ENCODE peak calls at places on chromosomes 7 and 10, in seven cellular contexts. Z, Q, E, P, K, I and W are unnamed samples. For H3K4me1, the result is how much of the 10 kb centered on the place peaks cover.

GRCh38 chr10:35136263-35136815 is 9.7 kb downstream of the CREM start:
- DNase-seq in Q (no peak), I (no peak), E (no peak), P (no peak), K (no peak), Z (no peak), W (no peak)

GRCh38 chr10:72365106-72365505 is 10.4 kb upstream of the DNAJB12 start:
- DNase-seq in Q (no peak), Z (no peak), P (no peak), I (no peak), E (no peak), K (no peak), W (no peak)

GRCh38 chr10:5951167-5951711 is 26.1 kb downstream of the IL15RA start:
- DNase-seq in P (no peak), K (no peak), E (peak), Z (no peak), Q (no peak), I (no peak), W (no peak)

GRCh38 chr10:79938728-79939380 is 10.1 kb downstream of the SFTPD start:
- DNase-seq in Z (no peak), E (no peak), P (no peak), K (peak), Q (no peak), I (no peak), W (no peak)

GRCh38 chr10:84308021-84308420 is 20.4 kb upstream of the CCSER2 start:
- DNase-seq in Q (no peak), E (no peak), K (no peak), Z (no peak), P (no peak), I (no peak), W (no peak)

GRCh38 chr7:66114743-66115727 is at the start of gene CRCP:
- DNase-seq in Z (peak), E (peak), K (peak), I (no peak), P (peak), Q (peak), W (peak)

GRCh38 chr7:40437936-40438634 is 303.3 kb downstream of the SUGCT start:
- DNase-seq in I (no peak), E (no peak), K (no peak), Z (no peak), Q (peak), P (no peak), W (no peak)

GRCh38 chr7:40299097-40299496 is 164.3 kb downstream of the SUGCT start:
- DNase-seq in P (no peak), Q (peak), E (no peak), I (no peak), K (no peak), Z (no peak), W (no peak)

GRCh38 chr10:86744067-86744725 is 12.2 kb upstream of the BMPR1A start:
- DNase-seq in Q (peak), K (no peak), E (no peak), P (no peak), I (no peak), Z (no peak), W (no peak)

GRCh38 chr10:30199376-30200018 is 140.1 kb upstream of the JCAD start:
- DNase-seq in Z (no peak), E (no peak), K (no peak), I (no peak), P (no peak), Q (no peak), W (no peak)

GRCh38 chr7:115329006-115329405 is 407.1 kb downstream of the MDFIC start:
- DNase-seq in I (no peak), Z (no peak), P (no peak), E (no peak), K (no peak), Q (no peak), W (no peak)

GRCh38 chr10:34967411-34967880 is 122.7 kb downstream of the CUL2 start:
- DNase-seq in P (no peak), E (no peak), Z (no peak), K (peak), Q (no peak), I (no peak), W (no peak)

GRCh38 chr7:157211710-157212109 is 73.0 kb downstream of the UBE3C start:
- DNase-seq in P (no peak), I (no peak), E (no peak), Q (peak), Z (no peak), K (no peak), W (no peak)

GRCh38 chr10:75021851-75022250 is 89.6 kb upstream of the SAMD8 start:
- DNase-seq in Q (no peak), K (no peak), Z (no peak), E (no peak), I (no peak), P (no peak), W (no peak)

GRCh38 chr10:70169661-70170364 is 501 bp downstream of the SAR1A start:
- DNase-seq in P (no peak), E (no peak), Z (peak), K (no peak), I (no peak), Q (peak), W (no peak)

GRCh38 chr7:148540041-148540738 is 50.4 kb upstream of the C7orf33 start:
- DNase-seq in E (no peak), P (no peak), K (peak), Z (no peak), Q (peak), I (peak), W (no peak)

GRCh38 chr7:101947899-101948298 is 130.5 kb downstream of the CUX1 start:
- DNase-seq in Z (no peak), Q (peak), I (no peak), P (no peak), E (no peak), K (peak), W (no peak)

GRCh38 chr7:116796471-116796870 is 65.9 kb upstream of the CAPZA2 start:
- DNase-seq in E (no peak), K (no peak), Q (no peak), I (no peak), P (no peak), Z (no peak), W (no peak)

GRCh38 chr10:16816830-16817124 is 447 bp downstream of the RSU1 start:
- DNase-seq in I (no peak), P (no peak), Q (no peak), Z (no peak), K (no peak), E (no peak), W (no peak)

GRCh38 chr10:119521443-119522204 is 20.9 kb downstream of the RGS10 start:
- DNase-seq in Z (no peak), Q (peak), E (no peak), I (peak), P (no peak), K (no peak), W (no peak)

GRCh38 chr7:50828801-50829200 is 46.1 kb upstream of the GRB10 start:
- DNase-seq in K (no peak), I (no peak), Z (no peak), P (no peak), Q (no peak), E (no peak), W (no peak)

GRCh38 chr10:79084012-79084971 is 15.5 kb downstream of the ZMIZ1 start:
- DNase-seq in K (peak), E (peak), Z (no peak), I (no peak), P (no peak), Q (peak), W (peak)

GRCh38 chr7:46279290-46279689 is 358.2 kb upstream of the IGFBP3 start:
- DNase-seq in K (no peak), Q (no peak), Z (no peak), E (no peak), P (no peak), I (no peak), W (no peak)

GRCh38 chr10:123997013-123997412 is 96.4 kb downstream of the CHST15 start:
- DNase-seq in Q (no peak), K (no peak), P (no peak), E (no peak), I (no peak), Z (no peak), W (no peak)

GRCh38 chr10:15461353-15462108 is 90.4 kb upstream of the FAM171A1 start:
- DNase-seq in Q (peak), E (no peak), K (peak), I (peak), P (no peak), Z (no peak), W (no peak)

GRCh38 chr7:33109758-33110238 is 594 bp upstream of the RP9 start:
- DNase-seq in Q (peak), P (no peak), K (no peak), E (no peak), Z (no peak), I (no peak), W (no peak)

GRCh38 chr10:43046288-43046991 is 30.4 kb upstream of the RET start:
- DNase-seq in E (peak), K (no peak), I (no peak), Z (no peak), P (no peak), Q (no peak), W (no peak)

GRCh38 chr10:72097448-72098300 is 9.3 kb upstream of the SPOCK2 start:
- DNase-seq in P (no peak), Q (peak), I (peak), Z (no peak), E (no peak), K (peak), W (no peak)

GRCh38 chr7:110592557-110592956 is 498.4 kb upstream of the LRRN3 start:
- DNase-seq in P (no peak), E (no peak), K (no peak), Q (no peak), I (no peak), Z (no peak), W (no peak)

GRCh38 chr7:151875862-151876111 is 1.1 kb downstream of the PRKAG2 start:
- DNase-seq in I (no peak), K (no peak), Q (peak), Z (peak), E (no peak), P (no peak), W (peak)

GRCh38 chr7:71313562-71313961 is 181.6 kb downstream of the GALNT17 start:
- DNase-seq in E (no peak), I (no peak), Q (no peak), P (no peak), K (no peak), Z (no peak), W (no peak)

GRCh38 chr7:95871078-95871848 is 98.9 kb downstream of the DYNC1I1 start:
- DNase-seq in Z (peak), Q (peak), E (no peak), P (no peak), K (peak), I (peak), W (no peak)

DNA sequence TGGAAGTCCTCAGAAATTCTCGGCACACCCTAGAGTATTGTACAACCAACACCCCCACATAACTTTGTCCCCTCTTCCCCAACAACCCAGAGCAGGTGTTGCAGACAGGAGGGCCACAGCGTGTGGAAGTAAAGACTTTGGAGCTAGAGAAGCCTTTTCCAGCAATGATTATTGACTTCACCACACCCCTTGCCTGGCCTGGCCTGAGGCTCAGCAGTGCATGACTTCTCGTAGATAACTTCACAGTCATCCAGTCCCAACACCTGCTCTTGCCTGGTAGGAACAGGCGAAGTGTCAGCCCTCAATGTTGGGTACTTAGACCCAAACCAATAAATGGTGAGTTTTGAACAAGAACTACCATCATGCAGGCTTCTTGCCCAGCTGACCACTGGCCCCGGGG is 36.7 kb downstream of the GOT1 start:
- DNase-seq in Q (no peak), Z (no peak), E (no peak), K (no peak), P (no peak), I (no peak), W (no peak)
- H3K4me1 ChIP-seq in Q (under half), Z (under half), E (under half), K (under half), P (under half), I (under half), W (under half)

DNA sequence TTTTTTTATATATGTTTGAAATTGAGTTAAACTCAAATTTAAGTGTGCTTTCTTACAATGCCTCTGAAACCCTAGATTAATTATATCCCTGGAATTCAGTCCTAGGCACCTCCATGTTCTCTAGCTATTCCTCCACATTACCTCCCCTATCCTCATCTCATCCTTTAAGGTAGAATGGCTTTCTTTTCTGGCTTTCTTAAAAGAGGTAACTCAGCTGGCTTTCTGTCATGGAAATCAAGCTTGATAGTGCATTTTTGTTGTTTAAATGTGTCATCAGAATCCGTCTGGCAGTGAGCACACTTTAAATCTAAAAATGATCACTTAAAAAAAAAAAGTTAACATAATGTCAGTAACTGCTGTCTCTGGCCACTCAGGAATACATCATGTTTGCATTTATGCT is 42.2 kb downstream of the AHR start:
- DNase-seq in E (no peak), K (no peak), Z (no peak), P (no peak), I (no peak), Q (no peak), W (no peak)
- H3K4me1 ChIP-seq in E (under half), K (under half), Z (under half), P (under half), I (under half), Q (under half), W (half or more)

GRCh38 chr7:26196305-26196704 is 4.2 kb downstream of the HNRNPA2B1 start:
- DNase-seq in Z (no peak), E (no peak), I (no peak), Q (no peak), P (no peak), K (no peak), W (no peak)
- H3K4me1 ChIP-seq in Z (under half), E (half or more), I (under half), Q (under half), P (half or more), K (half or more), W (half or more)

DNA sequence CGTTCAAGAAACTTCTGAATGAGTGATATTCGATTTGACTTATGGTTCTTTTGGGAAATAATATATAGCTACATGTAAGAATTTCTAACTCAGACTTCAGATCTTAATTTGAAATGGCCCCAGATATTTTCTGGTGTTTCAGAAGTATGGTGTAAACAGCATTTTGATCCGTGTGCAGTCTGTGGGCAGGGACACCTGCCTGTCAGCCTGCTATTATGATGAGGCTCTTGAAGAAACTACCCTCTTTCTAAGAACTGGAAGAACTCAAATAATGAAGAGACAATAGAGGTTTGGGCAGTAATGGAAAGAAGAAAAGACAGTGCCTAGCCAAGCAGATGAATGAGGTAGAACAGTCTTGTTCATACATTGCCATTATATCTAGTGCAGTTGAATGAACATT is 256.6 kb downstream of the ARHGAP21 start:
- DNase-seq in E (no peak), P (no peak), K (no peak), I (no peak), Q (no peak), Z (no peak), W (no peak)
- H3K4me1 ChIP-seq in E (under half), P (under half), K (under half), I (under half), Q (under half), Z (under half), W (half or more)

DNA sequence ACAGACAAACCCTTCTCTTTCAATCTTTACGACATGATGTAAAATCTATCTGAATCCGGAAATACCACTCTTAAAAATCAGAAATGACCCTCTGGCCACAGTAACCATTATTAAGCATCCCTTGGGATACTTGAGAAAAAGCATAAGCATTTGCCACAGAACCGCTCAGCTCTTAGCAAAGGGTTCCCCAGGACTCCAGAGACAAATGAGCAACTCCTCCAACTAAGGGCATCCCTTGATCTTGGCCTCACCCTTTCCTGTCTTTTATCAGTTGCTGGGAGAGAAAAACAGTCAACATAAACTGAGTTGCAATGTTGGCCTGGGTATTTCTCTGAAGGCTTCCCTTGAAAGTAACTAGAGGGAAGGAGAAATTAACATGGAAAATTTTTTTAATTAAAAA is 3.5 kb downstream of the PDLIM1 start:
- DNase-seq in Q (no peak), Z (no peak), E (no peak), P (no peak), K (no peak), I (no peak), W (no peak)
- H3K4me1 ChIP-seq in Q (under half), Z (under half), E (half or more), P (under half), K (half or more), I (under half), W (under half)

GRCh38 chr10:12188656-12189055 is 7.0 kb downstream of the NUDT5 start:
- DNase-seq in I (no peak), K (no peak), Z (no peak), E (no peak), P (no peak), Q (no peak), W (no peak)

GRCh38 chr10:12181065-12181775 is 14.5 kb downstream of the NUDT5 start:
- DNase-seq in K (no peak), Z (no peak), E (peak), I (no peak), P (peak), Q (no peak), W (peak)

GRCh38 chr10:12184165-12184564 is 11.5 kb downstream of the NUDT5 start:
- DNase-seq in K (no peak), I (no peak), E (no peak), Q (no peak), Z (no peak), P (no peak), W (no peak)

GRCh38 chr10:12187321-12187905 is 8.3 kb downstream of the NUDT5 start:
- DNase-seq in K (no peak), E (no peak), I (no peak), P (no peak), Q (no peak), Z (no peak), W (no peak)

DNA sequence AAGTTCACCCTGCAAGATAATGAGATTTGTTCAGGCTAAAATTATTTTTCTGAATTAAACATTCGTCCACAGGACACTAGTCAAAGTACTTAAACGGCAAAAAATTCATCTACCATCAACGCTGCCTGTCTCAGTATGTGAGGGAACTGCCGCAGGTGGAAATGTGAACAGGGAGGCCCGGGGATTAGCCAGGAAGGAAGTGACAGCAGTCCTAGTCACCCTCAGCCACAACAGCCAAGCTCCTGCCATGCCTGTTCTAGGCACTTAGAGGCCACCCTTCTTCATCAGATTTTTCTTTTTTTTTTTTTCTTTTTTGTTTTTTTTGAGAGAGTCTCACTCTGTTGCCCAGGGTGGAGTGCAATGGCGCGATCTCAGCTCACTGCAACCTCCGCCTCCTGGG is 9.4 kb downstream of the NUDT5 start:
- DNase-seq in I (no peak), Q (no peak), Z (no peak), E (no peak), K (no peak), P (no peak), W (no peak)
- H3K4me1 ChIP-seq in I (under half), Q (under half), Z (under half), E (under half), K (under half), P (under half), W (under half)

GRCh38 chr7:22371878-22372277 is 14.9 kb upstream of the RAPGEF5 start:
- DNase-seq in I (no peak), Z (no peak), Q (no peak), E (no peak), K (no peak), P (no peak), W (no peak)
- H3K4me1 ChIP-seq in I (under half), Z (under half), Q (under half), E (under half), K (under half), P (under half), W (under half)

GRCh38 chr10:50544095-50544856 is 79.5 kb downstream of the SGMS1 start:
- DNase-seq in Z (no peak), Q (no peak), K (no peak), I (no peak), E (no peak), P (no peak), W (no peak)
- H3K4me1 ChIP-seq in Z (under half), Q (under half), K (under half), I (under half), E (under half), P (under half), W (under half)

GRCh38 chr10:103663802-103664201 is 170.3 kb downstream of the NEURL1 start:
- DNase-seq in P (no peak), Z (no peak), I (no peak), Q (no peak), E (no peak), K (no peak), W (no peak)
- H3K4me1 ChIP-seq in P (under half), Z (under half), I (under half), Q (under half), E (under half), K (half or more), W (under half)